ENCODE peak calls at places on chromosomes 12 and 14, in four cellular contexts. J is HEK293T, I is K562, Q is HepG2. M is an unnamed sample.

GRCh38 chr12:121590476-121591143 is 9.8 kb upstream of the KDM2B start:
- DNase-seq in I (no peak), J (no peak), Q (peak; percentile 58), M (no peak)

GRCh38 chr12:120885521-120885920 is 18.6 kb downstream of the SPPL3 start:
- DNase-seq in I (no peak), J (no peak), Q (no peak), M (no peak)

GRCh38 chr14:32047791-32048190 is 29.3 kb upstream of the ARHGAP5 start:
- DNase-seq in Q (no peak), I (no peak), J (no peak), M (no peak)

GRCh38 chr12:95646781-95647184 is 95.5 kb upstream of the USP44 start:
- DNase-seq in J (no peak), Q (no peak), I (no peak), M (no peak)

GRCh38 chr12:70448371-70448770 is 82.3 kb downstream of the KCNMB4 start:
- DNase-seq in Q (no peak), I (no peak), J (no peak), M (no peak)

GRCh38 chr12:52649066-52649465 is 2.9 kb downstream of the KRT2 start:
- DNase-seq in J (no peak), I (no peak), Q (no peak), M (no peak)

GRCh38 chr14:26839481-26839880 is 241.6 kb upstream of the NOVA1 start:
- DNase-seq in Q (no peak), J (no peak), I (no peak), M (no peak)

GRCh38 chr12:49188205-49188915 is 520 bp downstream of the TUBA1A start:
- DNase-seq in Q (peak; percentile 11), J (peak; percentile 63), I (peak; percentile 62), M (peak; percentile 63)

GRCh38 chr14:24483604-24484252 is 24.3 kb downstream of the CMA1 start:
- DNase-seq in Q (no peak), I (no peak), J (no peak), M (no peak)
- TF ChIP-seq ELF4 in Q (no peak), I (no peak), J (no peak), M (no peak)

GRCh38 chr12:46300906-46301305 is 32.1 kb upstream of the SLC38A1 start:
- DNase-seq in Q (no peak), I (no peak), J (no peak), M (no peak)

GRCh38 chr12:46304080-46304479 is 35.2 kb upstream of the SLC38A1 start:
- DNase-seq in I (no peak), J (no peak), Q (no peak), M (no peak)

GRCh38 chr12:46299846-46300245 is 31.0 kb upstream of the SLC38A1 start:
- DNase-seq in I (no peak), Q (no peak), J (no peak), M (no peak)

DNA sequence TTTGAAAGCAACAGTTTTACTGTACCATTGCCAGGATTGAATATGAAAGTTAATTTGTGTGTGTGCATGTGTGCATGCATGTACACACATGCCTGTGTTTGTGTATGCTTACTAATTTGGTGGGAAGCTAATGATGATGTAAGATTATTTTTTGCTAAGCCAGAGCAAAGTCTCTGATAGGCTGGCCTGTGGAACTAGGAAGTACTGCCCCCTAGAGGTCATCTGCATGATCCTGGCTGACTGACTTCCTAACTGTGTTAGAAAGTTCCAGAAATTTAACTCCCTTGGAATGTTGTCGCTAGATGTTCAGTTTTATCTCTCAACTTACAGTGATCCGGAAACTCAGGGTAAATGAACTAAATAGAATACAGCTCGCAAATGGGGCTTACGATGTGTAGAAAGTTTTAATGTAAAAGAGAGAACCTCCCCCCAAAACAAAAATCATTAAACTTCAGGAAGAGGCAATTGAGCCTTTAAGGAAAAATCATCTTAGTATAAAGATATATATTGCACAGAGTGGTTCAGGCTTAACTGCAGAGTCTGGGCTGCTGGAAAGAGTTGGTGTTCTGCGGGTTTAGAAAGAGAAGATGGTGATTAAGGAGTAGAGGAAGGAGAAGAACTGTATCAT is 34.3 kb upstream of the SLC38A1 start:
- DNase-seq in Q (peak; percentile 27), I (peak; percentile 74), J (peak; percentile 22), M (peak; percentile 48)
- TF ChIP-seq ELF4 in Q (no peak), I (no peak), J (no peak), M (no peak)

DNA sequence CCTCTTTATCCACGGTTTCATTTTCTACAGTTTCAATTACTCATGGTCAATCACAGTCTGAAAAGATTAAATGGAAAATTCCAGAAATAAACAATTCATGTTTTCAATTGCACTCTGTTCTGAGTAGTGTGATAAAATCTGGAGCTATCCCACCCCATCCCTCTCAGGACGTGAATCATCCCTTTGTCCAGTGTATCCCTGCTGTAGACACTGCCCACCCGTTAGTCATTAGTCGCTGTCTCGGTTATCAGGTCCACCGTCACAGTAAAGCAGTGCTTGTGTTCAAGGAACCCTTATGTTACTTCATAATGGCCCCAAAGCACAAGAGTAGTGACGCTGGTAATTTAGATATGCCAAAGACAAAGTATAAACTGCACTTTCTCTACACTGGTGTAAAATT is 141.0 kb upstream of the LMNTD1 start:
- DNase-seq in I (no peak), Q (peak; percentile 6), J (no peak), M (no peak)
- TF ChIP-seq ELF4 in I (no peak), Q (no peak), J (no peak), M (no peak)

GRCh38 chr12:63354919-63355318 is 203.9 kb upstream of the AVPR1A start:
- DNase-seq in J (no peak), Q (no peak), I (no peak), M (no peak)
- TF ChIP-seq ELF4 in J (no peak), Q (no peak), I (no peak), M (no peak)

GRCh38 chr12:79423560-79423959 is 267.2 kb downstream of the PAWR start:
- DNase-seq in J (no peak), I (no peak), Q (no peak), M (no peak)

GRCh38 chr12:79424109-79424721 is 266.5 kb downstream of the PAWR start:
- DNase-seq in Q (peak; percentile 91), I (no peak), J (no peak), M (no peak)

GRCh38 chr12:79421236-79421740 is 269.5 kb downstream of the PAWR start:
- DNase-seq in Q (no peak), J (no peak), I (no peak), M (no peak)

GRCh38 chr12:79422060-79422812 is 268.5 kb downstream of the PAWR start:
- DNase-seq in J (no peak), Q (peak; percentile 13), I (no peak), M (no peak)

DNA sequence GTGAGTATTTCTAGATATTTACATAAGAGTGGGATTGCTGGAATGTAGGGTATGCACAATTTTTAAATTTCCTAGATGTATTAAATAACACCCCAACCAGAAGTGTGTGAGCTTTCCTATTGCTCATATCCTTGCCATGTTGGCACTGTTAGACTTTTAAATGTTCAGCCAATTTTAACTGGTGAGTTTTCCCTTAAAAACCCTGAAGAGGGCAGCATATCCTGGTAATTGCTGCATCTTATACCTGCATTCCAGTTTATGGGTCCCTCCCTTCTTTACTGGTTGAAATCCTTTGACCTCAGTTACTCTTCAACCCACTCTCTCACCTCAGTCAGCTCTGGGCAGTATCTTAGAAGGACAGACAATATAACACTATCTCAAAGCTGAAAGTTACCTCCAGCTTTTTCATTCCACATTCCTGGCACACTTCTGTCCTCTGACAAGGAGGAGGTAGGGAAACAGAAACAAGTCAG is 270.6 kb downstream of the PAWR start:
- DNase-seq in Q (peak; percentile 73), I (no peak), J (peak; percentile 32), M (no peak)
- TF ChIP-seq ELF4 in Q (no peak), I (no peak), J (no peak), M (no peak)

DNA sequence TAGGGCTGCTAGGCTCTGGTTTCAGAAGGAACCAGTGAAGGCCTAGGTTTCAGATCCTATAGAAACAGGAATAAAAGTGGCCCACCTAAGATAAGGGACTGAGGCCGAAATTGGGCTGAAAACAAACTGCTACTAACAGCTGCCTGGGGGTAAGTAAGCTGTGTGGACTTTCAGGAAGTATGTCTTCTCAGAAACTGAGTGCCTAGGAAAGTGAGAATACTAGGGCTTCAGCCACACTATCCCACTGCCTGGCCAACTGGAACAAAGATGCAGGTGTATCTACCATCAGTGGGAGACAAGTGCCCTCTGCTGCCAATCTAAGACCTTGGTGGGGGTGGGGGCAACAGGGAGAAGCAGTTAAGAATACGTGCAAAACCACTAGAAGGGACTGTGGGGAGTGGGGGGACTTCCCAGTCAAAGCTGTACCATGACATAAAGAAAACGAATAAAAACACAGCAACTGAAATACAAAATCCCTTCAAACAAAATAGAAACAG is 82.5 kb downstream of the MED13L start:
- DNase-seq in J (no peak), I (no peak), Q (no peak), M (no peak)
- TF ChIP-seq ELF4 in J (no peak), I (no peak), Q (no peak), M (no peak)

GRCh38 chr14:23121401-23121800 is 2.3 kb upstream of the CEBPE start:
- DNase-seq in I (no peak), J (no peak), Q (no peak), M (no peak)
- TF ChIP-seq ELF4 in I (no peak), J (no peak), Q (no peak), M (no peak)

M was measured in WTC11.